ENCODE peak calls at places on chromosome 17, in ten cellular contexts. One of them, this sample, is unnamed.

GRCh38 chr17:78879679-78880186 is 23.3 kb downstream of the CEP295NL start:
- DNase-seq in hepatocyte: peak; percentile 66
- DNase-seq in stomach: no peak
- DNase-seq in adrenal gland: peak; percentile 80
- DNase-seq in neural progenitor cell: no peak
- DNase-seq in ovary: peak; percentile 86
- DNase-seq in CD8-positive, alpha-beta T cell: no peak
- DNase-seq in sigmoid colon: peak; percentile 94
- DNase-seq in body of pancreas: peak; percentile 68
- DNase-seq in PC-9: no peak
- DNase-seq in this sample: no peak

GRCh38 chr17:61467416-61468262 is 15.4 kb downstream of the TBX4 start:
- DNase-seq in hepatocyte: no peak
- DNase-seq in stomach: peak; percentile 38
- DNase-seq in adrenal gland: peak; percentile 54
- DNase-seq in neural progenitor cell: peak; percentile 81
- DNase-seq in ovary: no peak
- DNase-seq in CD8-positive, alpha-beta T cell: no peak
- DNase-seq in sigmoid colon: peak; percentile 50
- DNase-seq in body of pancreas: peak; percentile 22
- DNase-seq in PC-9: peak; percentile 45
- DNase-seq in this sample: no peak

GRCh38 chr17:15384142-15384803 is 42.9 kb upstream of the TEKT3 start:
- DNase-seq in hepatocyte: no peak
- DNase-seq in stomach: no peak
- DNase-seq in adrenal gland: peak; percentile 73
- DNase-seq in neural progenitor cell: no peak
- DNase-seq in ovary: peak; percentile 51
- DNase-seq in CD8-positive, alpha-beta T cell: no peak
- DNase-seq in sigmoid colon: peak; percentile 83
- DNase-seq in body of pancreas: no peak
- DNase-seq in PC-9: no peak
- DNase-seq in this sample: no peak

GRCh38 chr17:3796822-3797170 is 4.2 kb downstream of the ITGAE start:
- DNase-seq in hepatocyte: no peak
- DNase-seq in stomach: no peak
- DNase-seq in adrenal gland: no peak
- DNase-seq in neural progenitor cell: no peak
- DNase-seq in ovary: no peak
- DNase-seq in CD8-positive, alpha-beta T cell: no peak
- DNase-seq in sigmoid colon: no peak
- DNase-seq in body of pancreas: no peak
- DNase-seq in PC-9: no peak
- DNase-seq in this sample: no peak

GRCh38 chr17:77907497-77908120 is 50.9 kb upstream of the TNRC6C start:
- DNase-seq in hepatocyte: no peak
- DNase-seq in stomach: no peak
- DNase-seq in adrenal gland: no peak
- DNase-seq in neural progenitor cell: peak; percentile 1
- DNase-seq in ovary: no peak
- DNase-seq in CD8-positive, alpha-beta T cell: no peak
- DNase-seq in sigmoid colon: peak; percentile 55
- DNase-seq in body of pancreas: no peak
- DNase-seq in PC-9: no peak
- DNase-seq in this sample: no peak

GRCh38 chr17:53626286-53626685 is 196.4 kb upstream of the KIF2B start:
- DNase-seq in hepatocyte: peak; percentile 8
- DNase-seq in stomach: no peak
- DNase-seq in adrenal gland: no peak
- DNase-seq in neural progenitor cell: no peak
- DNase-seq in ovary: no peak
- DNase-seq in CD8-positive, alpha-beta T cell: no peak
- DNase-seq in sigmoid colon: no peak
- DNase-seq in body of pancreas: no peak
- DNase-seq in PC-9: no peak
- DNase-seq in this sample: no peak

GRCh38 chr17:82571855-82572254 is 52.3 kb downstream of the FOXK2 start:
- DNase-seq in hepatocyte: no peak
- DNase-seq in stomach: no peak
- DNase-seq in adrenal gland: no peak
- DNase-seq in neural progenitor cell: no peak
- DNase-seq in ovary: no peak
- DNase-seq in CD8-positive, alpha-beta T cell: no peak
- DNase-seq in sigmoid colon: no peak
- DNase-seq in body of pancreas: no peak
- DNase-seq in PC-9: no peak
- DNase-seq in this sample: no peak

GRCh38 chr17:78818932-78819331 is 21.7 kb downstream of the USP36 start:
- DNase-seq in hepatocyte: no peak
- DNase-seq in stomach: peak; percentile 33
- DNase-seq in adrenal gland: no peak
- DNase-seq in neural progenitor cell: no peak
- DNase-seq in ovary: no peak
- DNase-seq in CD8-positive, alpha-beta T cell: peak; percentile 41
- DNase-seq in sigmoid colon: no peak
- DNase-seq in body of pancreas: no peak
- DNase-seq in PC-9: no peak
- DNase-seq in this sample: no peak

GRCh38 chr17:39095309-39095686 is 56.1 kb downstream of the PLXDC1 start:
- DNase-seq in hepatocyte: no peak
- DNase-seq in stomach: no peak
- DNase-seq in adrenal gland: no peak
- DNase-seq in neural progenitor cell: no peak
- DNase-seq in ovary: no peak
- DNase-seq in CD8-positive, alpha-beta T cell: no peak
- DNase-seq in sigmoid colon: no peak
- DNase-seq in body of pancreas: peak; percentile 23
- DNase-seq in PC-9: no peak
- DNase-seq in this sample: no peak

GRCh38 chr17:34991606-34992005 is 11.3 kb downstream of the LIG3 start:
- DNase-seq in hepatocyte: no peak
- DNase-seq in stomach: no peak
- DNase-seq in adrenal gland: no peak
- DNase-seq in neural progenitor cell: no peak
- DNase-seq in ovary: no peak
- DNase-seq in CD8-positive, alpha-beta T cell: no peak
- DNase-seq in sigmoid colon: no peak
- DNase-seq in body of pancreas: no peak
- DNase-seq in PC-9: no peak
- DNase-seq in this sample: no peak

GRCh38 chr17:31580331-31581021 is 189.0 kb downstream of the RAB11FIP4 start:
- DNase-seq in hepatocyte: no peak
- DNase-seq in stomach: peak; percentile 44
- DNase-seq in adrenal gland: no peak
- DNase-seq in neural progenitor cell: no peak
- DNase-seq in ovary: no peak
- DNase-seq in CD8-positive, alpha-beta T cell: no peak
- DNase-seq in sigmoid colon: no peak
- DNase-seq in body of pancreas: peak; percentile 58
- DNase-seq in PC-9: no peak
- DNase-seq in this sample: no peak

GRCh38 chr17:77899494-77899893 is 59.0 kb upstream of the TNRC6C start:
- DNase-seq in hepatocyte: no peak
- DNase-seq in stomach: no peak
- DNase-seq in adrenal gland: no peak
- DNase-seq in neural progenitor cell: peak; percentile 1
- DNase-seq in ovary: no peak
- DNase-seq in CD8-positive, alpha-beta T cell: no peak
- DNase-seq in sigmoid colon: peak; percentile 53
- DNase-seq in body of pancreas: no peak
- DNase-seq in PC-9: no peak
- DNase-seq in this sample: no peak

GRCh38 chr17:74268052-74268451 is 6.0 kb upstream of the DNAI2 start:
- DNase-seq in hepatocyte: no peak
- DNase-seq in stomach: no peak
- DNase-seq in adrenal gland: no peak
- DNase-seq in neural progenitor cell: no peak
- DNase-seq in ovary: no peak
- DNase-seq in CD8-positive, alpha-beta T cell: no peak
- DNase-seq in sigmoid colon: no peak
- DNase-seq in body of pancreas: no peak
- DNase-seq in PC-9: no peak
- DNase-seq in this sample: no peak
- H3K27me3 ChIP-seq in hepatocyte: no peaks in the 10 kb centered on the region
- H3K27me3 ChIP-seq in stomach: peaks cover 5% of the 10 kb centered on the region
- H3K27me3 ChIP-seq in adrenal gland: no peaks in the 10 kb centered on the region
- H3K27me3 ChIP-seq in neural progenitor cell: no peaks in the 10 kb centered on the region
- H3K27me3 ChIP-seq in ovary: no peaks in the 10 kb centered on the region
- H3K27me3 ChIP-seq in CD8-positive, alpha-beta T cell: no peaks in the 10 kb centered on the region
- H3K27me3 ChIP-seq in sigmoid colon: peaks cover 10% of the 10 kb centered on the region
- H3K27me3 ChIP-seq in body of pancreas: no peaks in the 10 kb centered on the region
- H3K27me3 ChIP-seq in PC-9: peaks cover 89% of the 10 kb centered on the region
- H3K27me3 ChIP-seq in this sample: no peaks in the 10 kb centered on the region

GRCh38 chr17:6642592-6642991 is 1.7 kb downstream of the TXNDC17 start:
- DNase-seq in hepatocyte: no peak
- DNase-seq in stomach: no peak
- DNase-seq in adrenal gland: no peak
- DNase-seq in neural progenitor cell: no peak
- DNase-seq in ovary: no peak
- DNase-seq in CD8-positive, alpha-beta T cell: no peak
- DNase-seq in sigmoid colon: no peak
- DNase-seq in body of pancreas: no peak
- DNase-seq in PC-9: no peak
- DNase-seq in this sample: no peak

GRCh38 chr17:6643460-6644125 is 2.7 kb downstream of the TXNDC17 start:
- DNase-seq in hepatocyte: no peak
- DNase-seq in stomach: no peak
- DNase-seq in adrenal gland: no peak
- DNase-seq in neural progenitor cell: no peak
- DNase-seq in ovary: no peak
- DNase-seq in CD8-positive, alpha-beta T cell: no peak
- DNase-seq in sigmoid colon: no peak
- DNase-seq in body of pancreas: no peak
- DNase-seq in PC-9: no peak
- DNase-seq in this sample: no peak

GRCh38 chr17:6651483-6652452 is at the start of the genes C17orf100 and MED31:
- DNase-seq in hepatocyte: peak; percentile 97
- DNase-seq in stomach: peak; percentile 97
- DNase-seq in adrenal gland: peak; percentile 97
- DNase-seq in neural progenitor cell: peak; percentile 94
- DNase-seq in ovary: peak; percentile 92
- DNase-seq in CD8-positive, alpha-beta T cell: peak; percentile 92
- DNase-seq in sigmoid colon: peak; percentile 97
- DNase-seq in body of pancreas: peak; percentile 95
- DNase-seq in PC-9: peak; percentile 98
- DNase-seq in this sample: peak; percentile 92

DNA sequence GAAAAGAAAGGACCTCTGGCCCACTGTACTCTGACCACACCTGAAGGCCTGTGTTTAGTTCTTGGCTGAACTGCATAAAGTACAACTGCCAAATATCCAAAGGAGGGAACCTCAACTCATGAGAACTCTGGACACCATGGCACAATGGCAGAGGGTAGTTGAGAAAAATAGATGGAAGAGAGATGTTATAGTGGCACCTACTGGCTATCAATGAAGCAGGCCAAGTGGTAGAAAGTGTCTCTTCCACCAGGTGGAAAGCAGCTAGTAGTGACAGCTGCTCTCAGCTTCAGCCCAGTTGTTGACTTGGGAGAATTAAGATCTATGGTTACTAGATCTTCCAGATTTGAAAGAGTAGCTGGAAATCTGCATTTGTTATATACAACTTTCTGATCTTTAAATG is 3.2 kb downstream of the MED31 start:
- DNase-seq in hepatocyte: no peak
- DNase-seq in stomach: no peak
- DNase-seq in adrenal gland: no peak
- DNase-seq in neural progenitor cell: no peak
- DNase-seq in ovary: no peak
- DNase-seq in CD8-positive, alpha-beta T cell: no peak
- DNase-seq in sigmoid colon: no peak
- DNase-seq in body of pancreas: no peak
- DNase-seq in PC-9: no peak
- DNase-seq in this sample: no peak
- TF ChIP-seq CTCF in hepatocyte: no peak
- TF ChIP-seq CTCF in stomach: no peak
- TF ChIP-seq CTCF in adrenal gland: no peak
- TF ChIP-seq CTCF in neural progenitor cell: peak; percentile 25
- TF ChIP-seq CTCF in ovary: no peak
- TF ChIP-seq CTCF in CD8-positive, alpha-beta T cell: peak; percentile 20
- TF ChIP-seq CTCF in sigmoid colon: no peak
- TF ChIP-seq CTCF in body of pancreas: no peak
- TF ChIP-seq CTCF in PC-9: peak; percentile 38
- TF ChIP-seq CTCF in this sample: peak; percentile 35

GRCh38 chr17:7248811-7249210 is 2.7 kb downstream of the CTDNEP1 start:
- DNase-seq in hepatocyte: no peak
- DNase-seq in stomach: no peak
- DNase-seq in adrenal gland: no peak
- DNase-seq in neural progenitor cell: no peak
- DNase-seq in ovary: no peak
- DNase-seq in CD8-positive, alpha-beta T cell: no peak
- DNase-seq in sigmoid colon: no peak
- DNase-seq in body of pancreas: no peak
- DNase-seq in PC-9: no peak
- DNase-seq in this sample: no peak
- H3K4me3 ChIP-seq in hepatocyte: no peak overlapping the region
- H3K4me3 ChIP-seq in stomach: no peak overlapping the region
- H3K4me3 ChIP-seq in adrenal gland: no peak overlapping the region
- H3K4me3 ChIP-seq in neural progenitor cell: no peak overlapping the region
- H3K4me3 ChIP-seq in ovary: no peak overlapping the region
- H3K4me3 ChIP-seq in CD8-positive, alpha-beta T cell: no peak overlapping the region
- H3K4me3 ChIP-seq in sigmoid colon: no peak overlapping the region
- H3K4me3 ChIP-seq in body of pancreas: no peak overlapping the region
- H3K4me3 ChIP-seq in PC-9: no peak overlapping the region
- H3K4me3 ChIP-seq in this sample: peak overlapping the region; percentile 92

DNA sequence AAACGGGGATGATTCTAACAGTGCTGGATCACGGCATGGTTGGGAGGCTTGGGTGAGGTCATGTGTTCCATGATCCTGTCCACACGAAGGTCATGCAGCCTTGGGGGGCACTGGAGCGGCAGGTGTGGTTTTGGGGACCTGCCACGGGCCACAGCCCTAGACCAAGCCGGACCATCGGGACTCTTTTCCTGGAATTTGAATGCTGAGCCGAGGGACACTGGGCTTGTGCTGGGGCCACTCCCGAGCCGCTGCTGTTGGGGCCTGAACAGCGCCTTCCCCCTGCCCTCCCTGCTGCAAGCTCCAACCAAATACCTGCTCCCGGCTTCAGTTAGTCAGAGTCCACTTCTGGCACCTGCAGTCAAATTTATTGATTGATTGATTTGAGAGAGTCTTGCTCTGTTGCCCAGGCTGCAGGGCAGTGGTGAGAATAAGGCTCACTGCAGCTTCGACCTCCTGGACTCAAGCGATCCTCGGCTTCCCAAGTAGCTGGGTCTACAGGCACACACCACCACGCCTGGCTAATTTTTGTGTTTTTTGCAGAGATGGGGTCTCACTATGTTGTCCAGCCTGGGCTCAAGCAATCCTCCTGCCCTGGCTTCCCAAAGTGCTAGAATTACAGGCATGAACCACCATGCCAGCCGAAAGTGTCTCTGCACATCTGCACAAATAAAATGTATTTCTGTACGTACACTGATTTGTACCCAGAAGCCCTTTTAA is 37.2 kb upstream of the SLC38A10 start:
- DNase-seq in hepatocyte: no peak
- DNase-seq in stomach: no peak
- DNase-seq in adrenal gland: no peak
- DNase-seq in neural progenitor cell: no peak
- DNase-seq in ovary: peak; percentile 9
- DNase-seq in CD8-positive, alpha-beta T cell: no peak
- DNase-seq in sigmoid colon: no peak
- DNase-seq in body of pancreas: no peak
- DNase-seq in PC-9: no peak
- DNase-seq in this sample: no peak
- H3K27me3 ChIP-seq in hepatocyte: no peaks in the 10 kb centered on the region
- H3K27me3 ChIP-seq in stomach: no peaks in the 10 kb centered on the region
- H3K27me3 ChIP-seq in adrenal gland: no peaks in the 10 kb centered on the region
- H3K27me3 ChIP-seq in neural progenitor cell: no peaks in the 10 kb centered on the region
- H3K27me3 ChIP-seq in ovary: no peaks in the 10 kb centered on the region
- H3K27me3 ChIP-seq in CD8-positive, alpha-beta T cell: no peaks in the 10 kb centered on the region
- H3K27me3 ChIP-seq in sigmoid colon: no peaks in the 10 kb centered on the region
- H3K27me3 ChIP-seq in body of pancreas: no peaks in the 10 kb centered on the region
- H3K27me3 ChIP-seq in PC-9: no peaks in the 10 kb centered on the region
- H3K27me3 ChIP-seq in this sample: no peaks in the 10 kb centered on the region

GRCh38 chr17:11391134-11391533 is 150.1 kb downstream of the SHISA6 start:
- DNase-seq in hepatocyte: peak; percentile 44
- DNase-seq in stomach: no peak
- DNase-seq in adrenal gland: no peak
- DNase-seq in neural progenitor cell: peak; percentile 29
- DNase-seq in ovary: no peak
- DNase-seq in CD8-positive, alpha-beta T cell: no peak
- DNase-seq in sigmoid colon: no peak
- DNase-seq in body of pancreas: peak; percentile 34
- DNase-seq in PC-9: no peak
- DNase-seq in this sample: no peak
- TF ChIP-seq CTCF in hepatocyte: peak; percentile 29
- TF ChIP-seq CTCF in stomach: no peak
- TF ChIP-seq CTCF in adrenal gland: no peak
- TF ChIP-seq CTCF in neural progenitor cell: peak; percentile 48
- TF ChIP-seq CTCF in ovary: no peak
- TF ChIP-seq CTCF in CD8-positive, alpha-beta T cell: no peak
- TF ChIP-seq CTCF in sigmoid colon: no peak
- TF ChIP-seq CTCF in body of pancreas: peak; percentile 34
- TF ChIP-seq CTCF in PC-9: no peak
- TF ChIP-seq CTCF in this sample: no peak

This sample was measured in GM06990.